ENCODE peak calls at places on chromosomes 5 and 9, in ten cellular contexts. S, W, M, T, E, U, G, X, O and I are unnamed samples.
A peak's percentile ranks its signal among the peaks of the same experiment; 100 is the strongest.

GRCh38 chr5:27140831-27141230 is 102.4 kb upstream of the CDH9 start:
- DNase-seq in S (no peak), W (no peak), M (no peak), T (peak; percentile 2), E (no peak), U (no peak), G (no peak), X (no peak), O (no peak), I (no peak)

GRCh38 chr5:139684881-139685749 is 37.0 kb downstream of the CXXC5 start:
- DNase-seq in S (no peak), W (no peak), M (no peak), T (no peak), E (no peak), U (no peak), G (peak; percentile 65), X (no peak), O (no peak), I (no peak)

GRCh38 chr5:142293486-142293885 is 31.3 kb downstream of the SPRY4 start:
- DNase-seq in S (no peak), W (peak; percentile 45), M (no peak), T (peak; percentile 88), E (no peak), U (no peak), G (no peak), X (no peak), O (peak; percentile 46), I (no peak)

GRCh38 chr5:150486402-150487198 is 21.3 kb upstream of the NDST1 start:
- DNase-seq in S (peak; percentile 46), W (peak; percentile 65), M (peak; percentile 48), T (peak; percentile 65), E (peak; percentile 60), U (peak; percentile 74), G (peak; percentile 84), X (peak; percentile 76), O (peak; percentile 66), I (peak; percentile 37)

GRCh38 chr5:59749782-59750520 is 143.6 kb downstream of the PDE4D start:
- DNase-seq in S (no peak), W (no peak), M (no peak), T (no peak), E (no peak), U (no peak), G (no peak), X (no peak), O (no peak), I (no peak)

GRCh38 chr5:56476487-56476856 is 243.3 kb upstream of the ANKRD55 start:
- DNase-seq in S (no peak), W (no peak), M (no peak), T (no peak), E (no peak), U (no peak), G (no peak), X (no peak), O (no peak), I (no peak)

GRCh38 chr5:175696139-175696854 is 38.4 kb downstream of the HRH2 start:
- DNase-seq in S (no peak), W (peak; percentile 67), M (peak; percentile 78), T (peak; percentile 30), E (peak; percentile 99), U (peak; percentile 57), G (peak; percentile 81), X (peak; percentile 88), O (no peak), I (peak; percentile 38)

GRCh38 chr9:37029776-37030590 is 4.1 kb downstream of the PAX5 start:
- DNase-seq in S (no peak), W (no peak), M (no peak), T (no peak), E (no peak), U (no peak), G (no peak), X (no peak), O (no peak), I (no peak)

GRCh38 chr5:137086289-137086838 is 412.8 kb downstream of the SPOCK1 start:
- DNase-seq in S (no peak), W (no peak), M (no peak), T (no peak), E (no peak), U (no peak), G (no peak), X (peak; percentile 22), O (no peak), I (no peak)

GRCh38 chr9:109013678-109014145 is 413 bp upstream of the CTNNAL1 start:
- DNase-seq in S (no peak), W (no peak), M (no peak), T (no peak), E (peak; percentile 43), U (no peak), G (no peak), X (no peak), O (no peak), I (no peak)

GRCh38 chr9:107638922-107639321 is 149.4 kb upstream of the KLF4 start:
- DNase-seq in S (no peak), W (no peak), M (no peak), T (peak; percentile 43), E (no peak), U (no peak), G (no peak), X (peak; percentile 78), O (peak; percentile 72), I (no peak)

GRCh38 chr9:35105571-35106342 is 2.8 kb upstream of the STOML2 start:
- DNase-seq in S (no peak), W (no peak), M (no peak), T (no peak), E (no peak), U (no peak), G (no peak), X (no peak), O (no peak), I (no peak)

GRCh38 chr9:29966247-29966646 is 2393.0 kb upstream of the C9orf72 start:
- DNase-seq in S (no peak), W (peak; percentile 5), M (no peak), T (peak; percentile 47), E (no peak), U (no peak), G (no peak), X (no peak), O (no peak), I (no peak)

GRCh38 chr5:42655982-42656660 is 100.5 kb upstream of the CCDC152 start:
- DNase-seq in S (no peak), W (no peak), M (no peak), T (peak; percentile 1), E (no peak), U (no peak), G (no peak), X (no peak), O (no peak), I (no peak)

GRCh38 chr5:62268239-62268638 is 37.8 kb upstream of the KIF2A start:
- DNase-seq in S (no peak), W (no peak), M (no peak), T (peak; percentile 3), E (no peak), U (no peak), G (peak; percentile 65), X (no peak), O (peak; percentile 25), I (no peak)

GRCh38 chr9:134343637-134344036 is 17.4 kb downstream of the RXRA start:
- DNase-seq in S (no peak), W (no peak), M (no peak), T (no peak), E (no peak), U (no peak), G (no peak), X (peak; percentile 82), O (no peak), I (no peak)

GRCh38 chr9:136049451-136050265 is 45.4 kb downstream of the NACC2 start:
- DNase-seq in S (no peak), W (no peak), M (no peak), T (no peak), E (no peak), U (no peak), G (no peak), X (no peak), O (no peak), I (no peak)

GRCh38 chr9:61673664-61674381 is 484.0 kb downstream of the SPATA31A7 start:
- DNase-seq in S (no peak), W (no peak), M (no peak), T (no peak), E (no peak), U (no peak), G (no peak), X (no peak), O (no peak), I (no peak)